ENCODE peak calls at places on chromosomes 1 and 21, in five cellular contexts. One of them, this sample, is unnamed.

GRCh38 chr1:30189818-30190480 is 533.4 kb downstream of the MATN1 start:
- DNase-seq in iPS-NIHi11: no peak
- DNase-seq in HS-27A: no peak
- DNase-seq in NCI-H2081: no peak
- DNase-seq in heart right ventricle: no peak
- DNase-seq in this sample: no peak

GRCh38 chr1:186514367-186514766 is 53.5 kb upstream of the PDC start:
- DNase-seq in NCI-H2081: no peak
- DNase-seq in heart right ventricle: no peak
- DNase-seq in HS-27A: no peak
- DNase-seq in iPS-NIHi11: no peak
- DNase-seq in this sample: no peak

GRCh38 chr1:65717815-65718454 is 74.8 kb upstream of the PDE4B start:
- DNase-seq in NCI-H2081: no peak
- DNase-seq in iPS-NIHi11: no peak
- DNase-seq in HS-27A: peak; percentile 43
- DNase-seq in heart right ventricle: no peak
- DNase-seq in this sample: no peak

GRCh38 chr1:20717452-20718342 is at the start of gene KIF17:
- DNase-seq in HS-27A: no peak
- DNase-seq in heart right ventricle: peak; percentile 85
- DNase-seq in NCI-H2081: peak; percentile 45
- DNase-seq in iPS-NIHi11: peak; percentile 96
- DNase-seq in this sample: peak; percentile 56

GRCh38 chr1:159247266-159247665 is 42.6 kb downstream of the ACKR1 start:
- DNase-seq in HS-27A: no peak
- DNase-seq in heart right ventricle: no peak
- DNase-seq in iPS-NIHi11: no peak
- DNase-seq in NCI-H2081: no peak
- DNase-seq in this sample: no peak

GRCh38 chr1:22830747-22831340 is 120.2 kb downstream of the EPHB2 start:
- DNase-seq in heart right ventricle: no peak
- DNase-seq in HS-27A: no peak
- DNase-seq in NCI-H2081: no peak
- DNase-seq in iPS-NIHi11: no peak
- DNase-seq in this sample: no peak

GRCh38 chr1:101073836-101074235 is 48.3 kb upstream of the DPH5 start:
- DNase-seq in iPS-NIHi11: no peak
- DNase-seq in HS-27A: no peak
- DNase-seq in NCI-H2081: no peak
- DNase-seq in heart right ventricle: no peak
- DNase-seq in this sample: peak; percentile 11

GRCh38 chr21:29704719-29705118 is 235.1 kb downstream of the GRIK1 start:
- DNase-seq in heart right ventricle: no peak
- DNase-seq in iPS-NIHi11: no peak
- DNase-seq in NCI-H2081: no peak
- DNase-seq in HS-27A: no peak
- DNase-seq in this sample: no peak

GRCh38 chr1:26696645-26697440 is 1.0 kb downstream of the ARID1A start:
- DNase-seq in iPS-NIHi11: no peak
- DNase-seq in HS-27A: no peak
- DNase-seq in NCI-H2081: no peak
- DNase-seq in heart right ventricle: peak; percentile 45
- DNase-seq in this sample: no peak

GRCh38 chr1:5554111-5554510 is 438.1 kb downstream of the NPHP4 start:
- DNase-seq in iPS-NIHi11: no peak
- DNase-seq in heart right ventricle: no peak
- DNase-seq in NCI-H2081: no peak
- DNase-seq in HS-27A: no peak
- DNase-seq in this sample: no peak

GRCh38 chr1:116127848-116128540 is 16.8 kb downstream of the MAB21L3 start:
- DNase-seq in heart right ventricle: no peak
- DNase-seq in HS-27A: no peak
- DNase-seq in NCI-H2081: no peak
- DNase-seq in iPS-NIHi11: no peak
- DNase-seq in this sample: no peak

GRCh38 chr1:27296773-27297214 is 25.2 kb upstream of the TMEM222 start:
- DNase-seq in heart right ventricle: peak; percentile 77
- DNase-seq in iPS-NIHi11: peak; percentile 75
- DNase-seq in HS-27A: no peak
- DNase-seq in NCI-H2081: no peak
- DNase-seq in this sample: peak; percentile 47

GRCh38 chr1:95384570-95384969 is 150.6 kb downstream of the RWDD3 start:
- DNase-seq in HS-27A: no peak
- DNase-seq in heart right ventricle: peak; percentile 21
- DNase-seq in iPS-NIHi11: peak; percentile 81
- DNase-seq in NCI-H2081: no peak
- DNase-seq in this sample: no peak

GRCh38 chr1:207308451-207309190 is 12.9 kb upstream of the CD55 start:
- DNase-seq in iPS-NIHi11: no peak
- DNase-seq in NCI-H2081: no peak
- DNase-seq in heart right ventricle: no peak
- DNase-seq in HS-27A: no peak
- DNase-seq in this sample: no peak

GRCh38 chr1:230077436-230078221 is 10.6 kb downstream of the GALNT2 start:
- DNase-seq in NCI-H2081: no peak
- DNase-seq in iPS-NIHi11: no peak
- DNase-seq in heart right ventricle: no peak
- DNase-seq in HS-27A: no peak
- DNase-seq in this sample: no peak

GRCh38 chr1:179816196-179816960 is 61.2 kb downstream of the TOR1AIP2 start:
- DNase-seq in HS-27A: no peak
- DNase-seq in iPS-NIHi11: peak; percentile 58
- DNase-seq in heart right ventricle: peak; percentile 66
- DNase-seq in NCI-H2081: no peak
- DNase-seq in this sample: no peak

GRCh38 chr21:32256873-32257620 is 21.8 kb downstream of the MIS18A start:
- DNase-seq in heart right ventricle: peak; percentile 63
- DNase-seq in HS-27A: no peak
- DNase-seq in NCI-H2081: peak; percentile 60
- DNase-seq in iPS-NIHi11: peak; percentile 44
- DNase-seq in this sample: peak; percentile 92

GRCh38 chr1:221827307-221827642 is 85.4 kb upstream of the DUSP10 start:
- DNase-seq in heart right ventricle: no peak
- DNase-seq in HS-27A: no peak
- DNase-seq in iPS-NIHi11: no peak
- DNase-seq in NCI-H2081: no peak
- DNase-seq in this sample: no peak

GRCh38 chr1:185016880-185017279 is 28.5 kb upstream of the RNF2 start:
- DNase-seq in HS-27A: no peak
- DNase-seq in iPS-NIHi11: no peak
- DNase-seq in NCI-H2081: no peak
- DNase-seq in heart right ventricle: no peak
- DNase-seq in this sample: no peak

GRCh38 chr21:45255381-45256020 is 32.2 kb downstream of the POFUT2 start:
- DNase-seq in NCI-H2081: no peak
- DNase-seq in iPS-NIHi11: peak; percentile 64
- DNase-seq in heart right ventricle: no peak
- DNase-seq in HS-27A: no peak
- DNase-seq in this sample: no peak

GRCh38 chr1:199551967-199552565 is 475.4 kb upstream of the NR5A2 start:
- DNase-seq in NCI-H2081: peak; percentile 79
- DNase-seq in heart right ventricle: no peak
- DNase-seq in iPS-NIHi11: peak; percentile 43
- DNase-seq in HS-27A: peak; percentile 22
- DNase-seq in this sample: peak; percentile 69

GRCh38 chr1:156795787-156796186 is 20.9 kb downstream of the SH2D2A start:
- DNase-seq in HS-27A: no peak
- DNase-seq in iPS-NIHi11: no peak
- DNase-seq in heart right ventricle: no peak
- DNase-seq in NCI-H2081: no peak
- DNase-seq in this sample: no peak

GRCh38 chr1:53270107-53270506 is 31.8 kb upstream of the MAGOH start:
- DNase-seq in iPS-NIHi11: no peak
- DNase-seq in NCI-H2081: no peak
- DNase-seq in heart right ventricle: no peak
- DNase-seq in HS-27A: no peak
- DNase-seq in this sample: no peak

GRCh38 chr1:226048886-226049285 is 13.6 kb upstream of the H3-3A start:
- DNase-seq in iPS-NIHi11: no peak
- DNase-seq in heart right ventricle: no peak
- DNase-seq in NCI-H2081: no peak
- DNase-seq in HS-27A: no peak
- DNase-seq in this sample: no peak

This sample was measured in NCI-H1105.